ENCODE peak calls at places on chromosomes 12 and 14, in seven cellular contexts. P is GM06990, Q is heart right ventricle, G is lung, O is left lung, B is brain microvascular endothelial cell, F is aorta. K is an unnamed sample. For H3K27me3, the result is how much of the 10 kb centered on the place peaks cover.

GRCh38 chr12:70249903-70250302 is 6.7 kb downstream of the CNOT2 start:
- DNase-seq in P (no peak), Q (no peak), G (no peak), O (no peak), B (no peak), F (no peak), K (no peak)

GRCh38 chr12:94109154-94109553 is 39.2 kb upstream of the PLXNC1 start:
- DNase-seq in P (no peak), Q (no peak), G (no peak), O (no peak), B (peak), F (no peak), K (no peak)

GRCh38 chr12:80858356-80858755 is 79.4 kb downstream of the LIN7A start:
- DNase-seq in P (no peak), Q (no peak), G (no peak), O (no peak), B (no peak), F (no peak), K (no peak)

GRCh38 chr14:63245893-63246292 is 41.6 kb downstream of the RHOJ start:
- DNase-seq in P (no peak), Q (peak), G (no peak), O (no peak), B (no peak), F (no peak), K (no peak)

GRCh38 chr14:100463937-100464336 is 123.3 kb downstream of the BEGAIN start:
- DNase-seq in P (no peak), Q (no peak), G (no peak), O (no peak), B (no peak), F (no peak), K (no peak)

GRCh38 chr12:100221523-100221922 is 20.9 kb downstream of the ACTR6 start:
- DNase-seq in P (no peak), Q (no peak), G (no peak), O (no peak), B (no peak), F (no peak), K (no peak)

GRCh38 chr12:47860279-47860841 is 40.7 kb upstream of the HDAC7 start:
- DNase-seq in P (no peak), Q (no peak), G (no peak), O (no peak), B (no peak), F (no peak), K (no peak)

GRCh38 chr12:5059358-5059757 is 15.7 kb downstream of the KCNA5 start:
- DNase-seq in P (no peak), Q (no peak), G (no peak), O (no peak), B (no peak), F (peak), K (no peak)

GRCh38 chr12:48980953-48981756 is 3.0 kb downstream of the WNT1 start:
- DNase-seq in P (peak), Q (no peak), G (no peak), O (peak), B (no peak), F (peak), K (no peak)
- H3K27me3 ChIP-seq in P (under half), Q (half or more), G (under half), O (half or more), B (half or more), F (under half), K (half or more)

GRCh38 chr14:69485701-69486100 is 1.2 kb downstream of the PLEKHD1 start:
- DNase-seq in P (no peak), Q (no peak), G (no peak), O (no peak), B (no peak), F (no peak), K (no peak)
- H3K27me3 ChIP-seq in P (under half), Q (under half), G (under half), O (half or more), B (half or more), F (under half), K (under half)

GRCh38 chr12:124149287-124149686 is 145.6 kb upstream of the RFLNA start:
- DNase-seq in P (no peak), Q (no peak), G (no peak), O (no peak), B (no peak), F (no peak), K (no peak)

GRCh38 chr12:124147030-124147429 is 147.9 kb upstream of the RFLNA start:
- DNase-seq in P (no peak), Q (no peak), G (no peak), O (no peak), B (no peak), F (no peak), K (no peak)

GRCh38 chr12:124148481-124148880 is 146.4 kb upstream of the RFLNA start:
- DNase-seq in P (no peak), Q (no peak), G (no peak), O (no peak), B (no peak), F (no peak), K (no peak)

GRCh38 chr12:124150176-124150575 is 144.7 kb upstream of the RFLNA start:
- DNase-seq in P (no peak), Q (no peak), G (no peak), O (no peak), B (no peak), F (no peak), K (no peak)

DNA sequence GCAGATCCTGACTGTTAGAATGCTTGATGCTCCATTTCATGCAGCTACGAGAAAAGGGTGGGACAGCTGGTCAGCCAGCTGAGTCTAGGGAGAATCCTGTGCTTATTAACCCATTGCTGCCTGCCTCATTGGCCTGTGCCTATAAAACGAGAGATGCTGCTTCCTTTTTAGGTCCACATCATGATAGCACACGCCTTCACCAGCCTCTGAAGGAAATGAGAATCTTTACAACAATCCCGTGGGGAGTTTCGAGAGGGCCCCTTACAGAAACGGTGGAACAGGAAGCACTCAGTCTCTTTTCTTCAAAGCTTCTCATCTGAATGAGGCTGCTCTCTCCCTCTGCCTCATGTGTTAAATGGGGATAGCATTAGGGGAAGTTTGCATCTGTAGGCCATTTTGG is 147.3 kb upstream of the RFLNA start:
- DNase-seq in P (peak), Q (no peak), G (no peak), O (no peak), B (no peak), F (no peak), K (no peak)
- H3K27me3 ChIP-seq in P (under half), Q (under half), G (under half), O (under half), B (under half), F (under half), K (under half)

DNA sequence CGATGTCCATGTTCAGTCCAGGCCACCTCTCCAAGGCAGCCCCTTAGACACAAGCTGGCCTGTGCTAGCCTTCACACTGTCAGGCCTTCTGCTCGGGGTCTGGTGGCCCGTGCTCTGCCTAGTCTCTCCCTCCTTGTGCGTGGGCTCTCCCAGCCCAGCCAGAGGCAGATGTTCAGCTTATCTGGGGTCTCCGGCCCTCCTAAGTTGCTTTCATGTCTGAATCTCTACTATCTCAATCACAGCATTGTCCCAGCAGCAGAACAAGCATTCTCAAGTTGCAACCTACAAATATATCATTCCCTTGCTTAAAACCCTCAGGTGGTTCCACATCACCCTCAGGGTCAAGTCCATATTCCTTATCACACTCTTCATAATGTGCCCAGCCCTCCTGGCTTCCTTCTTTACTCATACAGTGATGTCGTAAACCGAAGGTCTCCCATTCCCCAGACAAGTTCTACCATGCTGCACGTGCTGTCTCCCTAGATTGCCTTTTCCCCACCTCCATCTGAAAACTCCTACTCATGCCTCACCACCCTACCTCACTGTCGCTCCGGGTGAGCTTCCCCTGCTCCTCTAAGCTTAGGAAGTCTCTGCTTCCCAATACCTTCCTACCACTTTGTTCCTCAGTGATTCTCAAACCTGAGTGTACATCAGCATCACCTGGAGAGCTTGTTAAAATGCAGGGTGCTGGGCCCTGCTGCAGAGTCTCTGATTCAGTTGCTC is 1.5 kb downstream of the KRT73 start:
- DNase-seq in P (no peak), Q (no peak), G (no peak), O (no peak), B (no peak), F (no peak), K (no peak)
- H3K27me3 ChIP-seq in P (under half), Q (under half), G (under half), O (under half), B (under half), F (under half), K (under half)